ENCODE peak calls at places on chromosome 1, in five cellular contexts. One of them, this sample, is unnamed.
A peak's percentile ranks its signal among the peaks of the same experiment; 100 is the strongest.

GRCh38 chr1:34670982-34671381 is 83.9 kb upstream of the GJB5 start:
- DNase-seq in right cardiac atrium: no peak
- DNase-seq in fibroblast of lung: no peak
- DNase-seq in esophagus squamous epithelium: no peak
- DNase-seq in GM12865: no peak
- DNase-seq in this sample: no peak

GRCh38 chr1:168628807-168629206 is 52.4 kb downstream of the XCL1 start:
- DNase-seq in fibroblast of lung: peak; percentile 35
- DNase-seq in right cardiac atrium: no peak
- DNase-seq in GM12865: no peak
- DNase-seq in esophagus squamous epithelium: no peak
- DNase-seq in this sample: no peak

GRCh38 chr1:240464099-240464498 is 147.9 kb downstream of the GREM2 start:
- DNase-seq in fibroblast of lung: no peak
- DNase-seq in esophagus squamous epithelium: no peak
- DNase-seq in right cardiac atrium: no peak
- DNase-seq in GM12865: no peak
- DNase-seq in this sample: no peak

GRCh38 chr1:107993920-107994319 is 28.9 kb upstream of the VAV3 start:
- DNase-seq in right cardiac atrium: no peak
- DNase-seq in esophagus squamous epithelium: no peak
- DNase-seq in fibroblast of lung: no peak
- DNase-seq in GM12865: no peak
- DNase-seq in this sample: no peak

GRCh38 chr1:1374068-1374860 is 743 bp downstream of the AURKAIP1 start:
- DNase-seq in esophagus squamous epithelium: no peak
- DNase-seq in GM12865: no peak
- DNase-seq in fibroblast of lung: no peak
- DNase-seq in right cardiac atrium: peak; percentile 76
- DNase-seq in this sample: no peak

GRCh38 chr1:114648503-114648902 is 21.3 kb downstream of the DENND2C start:
- DNase-seq in fibroblast of lung: no peak
- DNase-seq in GM12865: no peak
- DNase-seq in right cardiac atrium: no peak
- DNase-seq in esophagus squamous epithelium: no peak
- DNase-seq in this sample: no peak

GRCh38 chr1:197782719-197783328 is 7.5 kb upstream of the DENND1B start:
- DNase-seq in GM12865: no peak
- DNase-seq in esophagus squamous epithelium: no peak
- DNase-seq in right cardiac atrium: no peak
- DNase-seq in fibroblast of lung: no peak
- DNase-seq in this sample: no peak

GRCh38 chr1:54842206-54842915 is 41.2 kb upstream of the TTC22 start:
- DNase-seq in GM12865: no peak
- DNase-seq in esophagus squamous epithelium: no peak
- DNase-seq in fibroblast of lung: no peak
- DNase-seq in right cardiac atrium: no peak
- DNase-seq in this sample: no peak

This sample was measured in NCI-H1092.